ENCODE peak calls at places on chromosomes 5 and 9, in five cellular contexts. W is bronchial epithelial cell, B is progenitor cell of endocrine pancreas, H is AG10803, J is immature natural killer cell. I is an unnamed sample.

GRCh38 chr9:93189369-93190132 is 5.6 kb downstream of the WNK2 start:
- DNase-seq in J (no peak), B (no peak), W (no peak), H (no peak), I (no peak)

GRCh38 chr9:4324513-4324912 is 24.6 kb upstream of the GLIS3 start:
- DNase-seq in W (no peak), J (no peak), H (peak), B (no peak), I (no peak)

GRCh38 chr5:72347801-72348305 is 27.7 kb downstream of the PTCD2 start:
- DNase-seq in B (no peak), J (no peak), H (peak), W (peak), I (no peak)

GRCh38 chr9:111099199-111100005 is 61.1 kb upstream of the LPAR1 start:
- DNase-seq in H (no peak), J (no peak), B (no peak), W (no peak), I (no peak)

GRCh38 chr5:151682240-151682639 is 4.5 kb downstream of the SPARC start:
- DNase-seq in W (no peak), B (no peak), J (no peak), H (peak), I (no peak)

GRCh38 chr9:27590636-27591035 is 17.4 kb upstream of the C9orf72 start:
- DNase-seq in B (no peak), J (no peak), W (peak), H (no peak), I (no peak)

GRCh38 chr5:79858097-79858723 is 132.9 kb downstream of the MTX3 start:
- DNase-seq in W (peak), J (peak), B (peak), H (peak), I (peak)

GRCh38 chr5:119596046-119596445 is 33.3 kb upstream of the FAM170A start:
- DNase-seq in H (no peak), B (no peak), J (no peak), W (no peak), I (no peak)

GRCh38 chr9:116208417-116209232 is 55.0 kb downstream of the PAPPA start:
- DNase-seq in J (no peak), H (peak), W (peak), B (no peak), I (no peak)

GRCh38 chr5:144162686-144163085 is 7.8 kb downstream of the YIPF5 start:
- DNase-seq in W (no peak), H (no peak), J (no peak), B (no peak), I (no peak)

GRCh38 chr5:178630475-178630930 is 3.7 kb upstream of the CLK4 start:
- DNase-seq in W (peak), J (no peak), B (no peak), H (no peak), I (no peak)

GRCh38 chr5:93909356-93909755 is 168.0 kb upstream of the POU5F2 start:
- DNase-seq in J (no peak), H (no peak), B (no peak), W (no peak), I (peak)

GRCh38 chr5:161421067-161421466 is 125.5 kb downstream of the GABRB2 start:
- DNase-seq in H (no peak), B (no peak), J (no peak), W (no peak), I (no peak)

GRCh38 chr5:138952962-138953361 is 77.8 kb upstream of the LRRTM2 start:
- DNase-seq in B (no peak), H (no peak), J (peak), W (no peak), I (no peak)

GRCh38 chr9:133889498-133890301 is 102.4 kb downstream of the VAV2 start:
- DNase-seq in J (no peak), H (no peak), B (no peak), W (peak), I (no peak)

GRCh38 chr5:141825241-141825671 is 53.0 kb downstream of the PCDH1 start:
- DNase-seq in H (no peak), J (no peak), W (no peak), B (no peak), I (peak)

GRCh38 chr5:154771383-154771901 is 16.3 kb downstream of the LARP1 start:
- DNase-seq in H (peak), W (no peak), B (no peak), J (no peak), I (no peak)

GRCh38 chr9:4716163-4716562 is 24.8 kb downstream of the AK3 start:
- DNase-seq in W (no peak), B (no peak), H (no peak), J (no peak), I (no peak)

GRCh38 chr9:69151506-69151905 is 22.6 kb upstream of the TJP2 start:
- DNase-seq in H (no peak), W (no peak), B (no peak), J (no peak), I (no peak)

GRCh38 chr5:13860176-13860575 is 84.3 kb downstream of the DNAH5 start:
- DNase-seq in J (no peak), B (no peak), W (no peak), H (no peak), I (peak)

GRCh38 chr5:72452515-72453259 is 54.5 kb downstream of the ZNF366 start:
- DNase-seq in W (peak), H (peak), J (no peak), B (no peak), I (no peak)

GRCh38 chr5:108379722-108380530 is 2.0 kb downstream of the FBXL17 start:
- DNase-seq in W (peak), B (no peak), J (peak), H (no peak), I (no peak)

GRCh38 chr5:127912411-127912810 is 171.2 kb upstream of the SLC12A2 start:
- DNase-seq in H (no peak), J (no peak), B (no peak), W (no peak), I (no peak)

GRCh38 chr5:35470866-35471265 is 146.8 kb upstream of the SPEF2 start:
- DNase-seq in B (no peak), H (peak), J (no peak), W (peak), I (no peak)

GRCh38 chr5:79689541-79690466 is at the start of gene CMYA5:
- DNase-seq in W (peak), B (peak), H (peak), J (no peak), I (peak)

GRCh38 chr9:110340306-110340705 is 2.6 kb upstream of the TXNDC8 start:
- DNase-seq in H (peak), W (peak), B (no peak), J (no peak), I (no peak)

GRCh38 chr5:91296691-91297143 is 86.4 kb downstream of the ARRDC3 start:
- DNase-seq in H (peak), J (no peak), B (no peak), W (peak), I (no peak)

GRCh38 chr9:79013715-79014610 is 557.8 kb upstream of the TLE4 start:
- DNase-seq in H (peak), J (no peak), W (peak), B (no peak), I (no peak)

GRCh38 chr9:71254592-71255277 is 133.3 kb upstream of the TRPM3 start:
- DNase-seq in H (no peak), B (no peak), J (no peak), W (no peak), I (no peak)

GRCh38 chr9:10633785-10634184 is 21.0 kb upstream of the PTPRD start:
- DNase-seq in W (no peak), H (no peak), J (no peak), B (no peak), I (no peak)

GRCh38 chr9:13934411-13934810 is 379.5 kb downstream of the NFIB start:
- DNase-seq in J (no peak), B (no peak), W (no peak), H (no peak), I (no peak)

GRCh38 chr9:134851015-134851414 is 29.6 kb upstream of the FCN2 start:
- DNase-seq in W (no peak), J (peak), B (no peak), H (no peak), I (no peak)

GRCh38 chr5:139662617-139663016 is 14.5 kb downstream of the CXXC5 start:
- DNase-seq in W (no peak), H (no peak), B (no peak), J (no peak), I (no peak)

GRCh38 chr9:1071730-1072129 is 21.6 kb downstream of the DMRT2 start:
- DNase-seq in H (no peak), B (no peak), W (peak), J (no peak), I (no peak)

GRCh38 chr5:177327539-177328522 is 16.1 kb upstream of the MXD3 start:
- DNase-seq in J (peak), W (no peak), H (no peak), B (no peak), I (no peak)

GRCh38 chr5:153496835-153497234 is 6.4 kb downstream of the GRIA1 start:
- DNase-seq in W (peak), B (no peak), H (peak), J (no peak), I (no peak)

I was measured in NCI-H2227 treated with DMSO at 0.1 percent for 48 hours.